ENCODE peak calls at places on chromosomes 16 and 17, in nine cellular contexts. C is Peyer's patch, E is cardiac muscle cell, L is A549, U is mammary epithelial cell, R is PC-3, O is cardiac fibroblast, K is DND-41, W is uterus. B is an unnamed sample.

GRCh38 chr17:57369509-57369945 is 113.2 kb downstream of the MSI2 start:
- DNase-seq in O (peak), L (no peak), U (peak), R (peak), E (no peak), K (no peak), C (no peak), W (no peak), B (peak)

GRCh38 chr16:17511340-17511739 is 40.6 kb upstream of the XYLT1 start:
- DNase-seq in E (no peak), C (no peak), L (no peak), K (no peak), R (no peak), O (peak), W (no peak), U (no peak), B (no peak)

GRCh38 chr17:1201132-1201702 is 21.4 kb upstream of the ABR start:
- DNase-seq in U (no peak), K (peak), O (no peak), C (peak), L (no peak), W (no peak), E (no peak), R (no peak), B (no peak)

GRCh38 chr17:43559161-43559816 is 13.1 kb upstream of the ETV4 start:
- DNase-seq in U (no peak), O (no peak), C (no peak), R (no peak), E (no peak), L (no peak), W (no peak), K (no peak), B (no peak)

GRCh38 chr16:72979974-72980373 is 68.0 kb downstream of the ZFHX3 start:
- DNase-seq in K (no peak), L (no peak), O (no peak), R (no peak), E (no peak), C (no peak), W (no peak), U (no peak), B (no peak)

GRCh38 chr17:69573396-69573795 is 158.9 kb downstream of the MAP2K6 start:
- DNase-seq in U (no peak), L (no peak), C (no peak), W (no peak), R (no peak), O (no peak), E (no peak), K (no peak), B (no peak)

GRCh38 chr17:58189436-58190146 is 2.9 kb upstream of the EPX start:
- DNase-seq in K (no peak), W (no peak), C (no peak), E (no peak), U (peak), R (peak), O (peak), L (peak), B (peak)

GRCh38 chr16:11296706-11297491 is 15.8 kb upstream of the PRM1 start:
- DNase-seq in W (no peak), K (peak), C (peak), L (no peak), E (peak), O (no peak), R (no peak), U (peak), B (peak)

GRCh38 chr17:38761612-38762011 is 9.1 kb downstream of the PSMB3 start:
- DNase-seq in W (no peak), U (peak), K (peak), R (peak), L (peak), O (peak), C (no peak), E (peak), B (peak)

GRCh38 chr17:50630524-50631194 is 4.0 kb upstream of the ABCC3 start:
- DNase-seq in U (peak), R (peak), L (peak), E (peak), C (peak), W (no peak), K (peak), O (peak), B (peak)

GRCh38 chr17:2195729-2196128 is 107.9 kb downstream of the SMG6 start:
- DNase-seq in U (peak), E (no peak), O (no peak), W (no peak), K (no peak), C (no peak), L (no peak), R (peak), B (peak)

GRCh38 chr17:27540300-27541105 is 84.3 kb downstream of the KSR1 start:
- DNase-seq in C (peak), O (peak), E (no peak), R (peak), W (peak), U (peak), K (no peak), L (peak), B (peak)

GRCh38 chr17:18280239-18280638 is 19.8 kb downstream of the MIEF2 start:
- DNase-seq in O (no peak), E (no peak), C (no peak), K (no peak), U (no peak), W (no peak), L (no peak), R (no peak), B (no peak)

GRCh38 chr17:30550512-30551273 is 73.5 kb downstream of the GOSR1 start:
- DNase-seq in C (peak), U (peak), R (peak), O (peak), E (no peak), W (no peak), L (no peak), K (peak), B (peak)

GRCh38 chr16:27639588-27640276 is 89.8 kb downstream of the KATNIP start:
- DNase-seq in O (peak), K (peak), L (peak), E (peak), R (peak), C (no peak), U (peak), W (no peak), B (peak)

GRCh38 chr17:79918581-79919163 is 79.4 kb upstream of the CBX4 start:
- DNase-seq in C (no peak), K (no peak), U (no peak), L (no peak), R (peak), E (no peak), O (no peak), W (no peak), B (no peak)

GRCh38 chr16:72467157-72467759 is 295.3 kb upstream of the PMFBP1 start:
- DNase-seq in U (peak), E (peak), K (peak), L (peak), C (no peak), R (peak), O (peak), W (no peak), B (peak)

GRCh38 chr16:83187404-83187803 is 560.6 kb downstream of the CDH13 start:
- DNase-seq in K (no peak), R (peak), U (peak), C (no peak), W (no peak), E (no peak), O (peak), L (no peak), B (peak)

GRCh38 chr16:11915644-11916523 is at the start of gene GSPT1:
- DNase-seq in E (peak), W (peak), U (peak), O (peak), C (peak), L (peak), R (peak), K (peak), B (peak)

GRCh38 chr16:67539271-67539670 is 10.6 kb downstream of the RIPOR1 start:
- DNase-seq in W (no peak), C (no peak), O (no peak), L (no peak), E (no peak), U (no peak), R (no peak), K (no peak), B (no peak)

GRCh38 chr16:85302018-85302847 is 190.0 kb upstream of the CIBAR2 start:
- DNase-seq in U (no peak), L (no peak), C (no peak), E (no peak), K (no peak), O (no peak), R (no peak), W (peak), B (peak)

GRCh38 chr17:3916013-3916696 is at the start of gene P2RX1:
- DNase-seq in O (no peak), L (no peak), C (peak), W (no peak), U (no peak), E (no peak), R (no peak), K (peak), B (no peak)

GRCh38 chr16:11301645-11302513 is 20.7 kb upstream of the PRM1 start:
- DNase-seq in O (no peak), U (no peak), C (no peak), L (no peak), R (no peak), E (no peak), K (no peak), W (no peak), B (no peak)

GRCh38 chr16:49504023-49504364 is 130.4 kb downstream of the C16orf78 start:
- DNase-seq in U (no peak), W (no peak), E (no peak), L (no peak), O (no peak), R (no peak), C (no peak), K (no peak), B (no peak)

GRCh38 chr17:34756670-34757021 is 177.3 kb downstream of the TMEM132E start:
- DNase-seq in R (peak), W (no peak), O (no peak), K (no peak), U (no peak), C (no peak), L (no peak), E (no peak), B (no peak)

GRCh38 chr16:2163211-2163881 is 7.8 kb downstream of the TRAF7 start:
- DNase-seq in L (no peak), E (no peak), C (no peak), O (no peak), K (no peak), W (no peak), U (peak), R (peak), B (peak)

GRCh38 chr17:39951924-39952664 is 10.7 kb upstream of the GSDMA start:
- DNase-seq in C (no peak), L (no peak), U (no peak), R (no peak), K (no peak), W (peak), O (no peak), E (no peak), B (no peak)

GRCh38 chr17:6796017-6796886 is 20.2 kb downstream of the FBXO39 start:
- DNase-seq in U (peak), C (no peak), K (no peak), R (peak), L (no peak), E (no peak), O (peak), W (no peak), B (peak)

GRCh38 chr16:82888616-82889015 is 261.8 kb downstream of the CDH13 start:
- DNase-seq in E (no peak), K (no peak), R (no peak), W (no peak), U (no peak), O (no peak), L (no peak), C (no peak), B (no peak)

GRCh38 chr16:85821441-85821901 is 22.0 kb downstream of the COX4I1 start:
- DNase-seq in C (peak), O (peak), W (peak), R (peak), U (peak), K (peak), E (peak), L (peak), B (peak)

GRCh38 chr16:55021595-55022475 is 91.2 kb downstream of the IRX5 start:
- DNase-seq in O (peak), C (no peak), E (no peak), R (peak), W (no peak), K (peak), L (peak), U (peak), B (peak)

GRCh38 chr16:88747588-88748301 is 37.3 kb downstream of the PIEZO1 start:
- DNase-seq in O (peak), R (peak), L (peak), U (peak), C (no peak), K (peak), W (no peak), E (no peak), B (peak)

GRCh38 chr16:17343729-17344128 is 127.0 kb downstream of the XYLT1 start:
- DNase-seq in W (no peak), L (no peak), R (no peak), C (no peak), O (no peak), K (no peak), U (no peak), E (no peak), B (no peak)

GRCh38 chr17:47621293-47622178 is 28.2 kb upstream of the KPNB1 start:
- DNase-seq in C (no peak), L (peak), U (peak), R (peak), W (peak), K (no peak), E (peak), O (peak), B (peak)

GRCh38 chr17:68682913-68683312 is 81.7 kb upstream of the FAM20A start:
- DNase-seq in U (no peak), E (no peak), W (no peak), R (no peak), C (no peak), L (no peak), K (no peak), O (no peak), B (no peak)

GRCh38 chr16:25210758-25211157 is 6.0 kb upstream of the AQP8 start:
- DNase-seq in W (no peak), K (no peak), E (no peak), U (peak), L (no peak), O (peak), C (no peak), R (peak), B (peak)

GRCh38 chr17:182164-182751 is 808 bp upstream of the DOC2B start:
- DNase-seq in E (no peak), L (no peak), C (no peak), U (no peak), W (no peak), K (no peak), R (no peak), O (no peak), B (peak)

GRCh38 chr16:57391308-57391699 is 13.3 kb upstream of the CCL17 start:
- DNase-seq in R (no peak), C (no peak), O (no peak), E (no peak), K (no peak), W (no peak), U (no peak), L (no peak), B (no peak)

GRCh38 chr16:57391708-57392107 is 12.9 kb upstream of the CCL17 start:
- DNase-seq in L (no peak), R (no peak), E (no peak), C (no peak), U (no peak), K (no peak), O (no peak), W (no peak), B (no peak)

GRCh38 chr16:57394444-57394843 is 10.1 kb upstream of the CCL17 start:
- DNase-seq in O (peak), E (no peak), U (peak), W (no peak), L (no peak), C (no peak), K (no peak), R (peak), B (peak)

GRCh38 chr16:57390635-57391307 is 13.8 kb upstream of the CCL17 start:
- DNase-seq in L (no peak), R (no peak), K (no peak), O (no peak), E (no peak), C (no peak), W (no peak), U (no peak), B (no peak)

DNA sequence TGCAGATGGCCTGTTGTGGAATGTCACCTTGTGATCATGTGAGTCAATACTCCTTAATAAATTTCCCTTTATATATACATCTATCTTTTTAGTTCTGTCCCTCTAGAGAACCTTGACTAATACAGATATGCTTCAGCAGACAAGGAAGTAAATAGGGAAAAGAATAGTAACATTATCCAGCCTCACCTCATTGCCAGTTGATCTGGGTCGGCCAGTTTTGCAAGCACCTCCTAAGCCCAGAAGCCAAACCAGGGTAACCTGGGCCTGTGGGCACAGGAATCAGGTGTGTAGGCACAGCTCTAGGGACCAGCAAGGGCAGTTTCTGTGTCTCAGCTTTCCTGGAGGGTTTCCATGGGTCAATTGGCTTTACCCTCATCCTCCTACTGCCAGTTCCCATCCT is 11.9 kb upstream of the CCL17 start:
- DNase-seq in L (no peak), R (peak), C (no peak), E (no peak), O (no peak), K (no peak), W (no peak), U (no peak), B (peak)
- H3K4me3 ChIP-seq in L (no peak), R (no peak), C (no peak), E (no peak), O (no peak), K (no peak), W (no peak), U (no peak), B (no peak)

GRCh38 chr17:11991461-11991860 is 5.8 kb downstream of the ZNF18 start:
- DNase-seq in W (no peak), L (no peak), E (no peak), R (no peak), C (no peak), K (no peak), U (no peak), O (no peak), B (no peak)

GRCh38 chr17:11997147-11997971 is at the start of gene ZNF18:
- DNase-seq in L (peak), W (peak), R (peak), C (peak), E (peak), K (peak), O (peak), U (peak), B (peak)

GRCh38 chr17:11997972-11998233 is 628 bp upstream of the ZNF18 start:
- DNase-seq in O (no peak), R (no peak), K (no peak), L (no peak), W (no peak), U (no peak), E (no peak), C (no peak), B (no peak)

GRCh38 chr17:11999715-12000114 is 2.4 kb upstream of the ZNF18 start:
- DNase-seq in R (no peak), L (no peak), W (no peak), O (peak), E (no peak), U (no peak), C (no peak), K (no peak), B (no peak)

GRCh38 chr17:11996722-11997146 is 541 bp downstream of the ZNF18 start:
- DNase-seq in R (peak), K (peak), W (no peak), U (peak), L (peak), O (peak), C (peak), E (peak), B (peak)
- TF ChIP-seq CTCF in R (no peak), K (no peak), W (peak), U (no peak), L (no peak), O (peak), C (peak), E (no peak), B (peak)

GRCh38 chr17:75785016-75785769 is 587 bp downstream of the UNK start:
- DNase-seq in U (peak), E (peak), C (peak), O (peak), W (peak), L (peak), K (peak), R (peak), B (peak)

GRCh38 chr17:75783803-75784472 is 668 bp upstream of the UNK start:
- DNase-seq in L (no peak), W (peak), E (no peak), K (peak), C (peak), U (no peak), O (no peak), R (no peak), B (no peak)

GRCh38 chr17:75784473-75785015 is at the start of gene UNK:
- DNase-seq in U (peak), W (peak), E (peak), R (peak), C (peak), L (peak), K (peak), O (peak), B (peak)

GRCh38 chr17:75785770-75786538 is 1.3 kb downstream of the UNK start:
- DNase-seq in O (peak), L (no peak), W (no peak), E (no peak), K (peak), R (peak), C (no peak), U (peak), B (peak)

GRCh38 chr17:75783069-75783783 is 1.4 kb upstream of the UNK start:
- DNase-seq in E (peak), C (no peak), O (peak), W (no peak), L (no peak), K (no peak), R (peak), U (peak), B (peak)
- H3K4me3 ChIP-seq in E (no peak), C (no peak), O (no peak), W (no peak), L (no peak), K (peak), R (peak), U (peak), B (peak)

GRCh38 chr17:75679706-75680201 is 12.6 kb downstream of the SAP30BP start:
- DNase-seq in W (no peak), K (no peak), E (no peak), U (peak), L (peak), C (no peak), R (peak), O (peak), B (peak)
- TF ChIP-seq CTCF in W (peak), K (no peak), E (peak), U (peak), L (peak), C (no peak), R (peak), O (peak), B (peak)

GRCh38 chr16:21611546-21612384 is 12.4 kb downstream of the METTL9 start:
- DNase-seq in U (no peak), L (no peak), C (no peak), K (no peak), W (no peak), E (no peak), O (no peak), R (peak), B (peak)
- H3K4me3 ChIP-seq in U (no peak), L (no peak), C (no peak), K (no peak), W (no peak), E (no peak), O (no peak), R (no peak), B (peak)

DNA sequence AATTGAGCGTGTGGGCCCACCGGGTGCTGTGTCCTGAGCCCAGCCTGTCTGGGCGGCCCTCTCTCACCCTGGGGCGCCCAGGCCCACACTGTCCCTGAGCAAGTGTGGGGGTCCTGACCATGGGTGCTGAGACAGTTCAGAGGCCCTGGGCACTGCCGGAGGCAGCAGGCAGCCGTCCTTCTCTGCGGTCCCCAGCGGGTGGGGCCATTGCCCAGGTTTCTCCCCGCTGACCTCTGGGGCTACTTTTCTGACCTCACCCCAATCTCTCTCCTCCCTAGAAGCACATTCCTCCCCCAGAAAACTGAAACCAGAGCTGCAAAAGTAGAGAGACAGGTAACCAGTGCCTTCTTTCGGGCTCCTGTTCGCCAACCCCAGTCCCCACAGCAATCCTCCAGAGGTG is 36.0 kb upstream of the PVALEF start:
- DNase-seq in K (no peak), E (no peak), W (no peak), L (no peak), O (no peak), U (no peak), C (no peak), R (no peak), B (no peak)
- TF ChIP-seq CTCF in K (peak), E (no peak), W (no peak), L (peak), O (no peak), U (peak), C (no peak), R (peak), B (no peak)

DNA sequence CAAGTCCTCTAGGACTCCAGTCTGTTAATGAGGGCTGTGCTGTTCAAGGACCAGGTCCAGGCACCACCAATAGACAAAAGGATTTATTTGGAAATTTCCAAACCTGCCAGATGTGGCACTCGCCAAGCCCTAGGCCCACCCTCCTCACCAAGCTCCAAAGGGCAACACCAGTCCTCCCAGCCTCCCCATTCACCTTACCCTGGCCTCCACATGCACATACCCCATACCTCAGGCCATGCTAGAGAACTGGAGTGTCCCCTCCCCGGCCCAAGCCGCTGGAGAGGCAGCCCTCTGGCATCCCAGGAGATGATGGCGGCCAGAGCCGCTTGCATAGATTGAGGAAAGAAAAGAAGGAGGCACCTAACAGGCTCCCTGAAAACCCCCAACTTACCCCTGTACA is 4.6 kb upstream of the FTSJ3 start:
- DNase-seq in C (no peak), U (no peak), L (no peak), K (no peak), E (no peak), O (no peak), W (no peak), R (no peak), B (no peak)
- H3K4me3 ChIP-seq in C (no peak), U (no peak), L (no peak), K (no peak), E (no peak), O (no peak), W (no peak), R (no peak), B (no peak)

B was measured in bronchial epithelial cell.